ENCODE peak calls at places on chromosomes 3 and 15, in six cellular contexts. One of them, this sample, is unnamed.

GRCh38 chr3:170154569-170155143 is 26.9 kb downstream of the PHC3 start:
- DNase-seq in GM23248: no peak
- DNase-seq in HCT116: no peak
- DNase-seq in fibroblast of lung: no peak
- DNase-seq in PC-3: no peak
- DNase-seq in mammary epithelial cell: no peak
- DNase-seq in this sample: no peak

GRCh38 chr3:44669760-44670159 is 21.2 kb downstream of the ZNF35 start:
- DNase-seq in GM23248: no peak
- DNase-seq in HCT116: no peak
- DNase-seq in fibroblast of lung: no peak
- DNase-seq in PC-3: no peak
- DNase-seq in mammary epithelial cell: no peak
- DNase-seq in this sample: no peak

GRCh38 chr3:10552631-10552943 is 47.2 kb upstream of the ATP2B2 start:
- DNase-seq in GM23248: no peak
- DNase-seq in HCT116: no peak
- DNase-seq in fibroblast of lung: no peak
- DNase-seq in PC-3: no peak
- DNase-seq in mammary epithelial cell: no peak
- DNase-seq in this sample: no peak

GRCh38 chr3:86416334-86416733 is 574.6 kb downstream of the VGLL3 start:
- DNase-seq in GM23248: no peak
- DNase-seq in HCT116: no peak
- DNase-seq in fibroblast of lung: no peak
- DNase-seq in PC-3: peak; percentile 56
- DNase-seq in mammary epithelial cell: peak; percentile 55
- DNase-seq in this sample: no peak

GRCh38 chr3:49476563-49476962 is 6.5 kb downstream of the DAG1 start:
- DNase-seq in GM23248: peak; percentile 56
- DNase-seq in HCT116: no peak
- DNase-seq in fibroblast of lung: peak; percentile 18
- DNase-seq in PC-3: peak; percentile 64
- DNase-seq in mammary epithelial cell: peak; percentile 61
- DNase-seq in this sample: peak; percentile 15

GRCh38 chr3:130386604-130387263 is 41.3 kb downstream of the COL6A5 start:
- DNase-seq in GM23248: peak; percentile 36
- DNase-seq in HCT116: no peak
- DNase-seq in fibroblast of lung: peak; percentile 3
- DNase-seq in PC-3: peak; percentile 62
- DNase-seq in mammary epithelial cell: peak; percentile 59
- DNase-seq in this sample: peak; percentile 7

GRCh38 chr15:86164222-86164898 is 84.7 kb downstream of the AGBL1 start:
- DNase-seq in GM23248: no peak
- DNase-seq in HCT116: no peak
- DNase-seq in fibroblast of lung: no peak
- DNase-seq in PC-3: no peak
- DNase-seq in mammary epithelial cell: peak; percentile 14
- DNase-seq in this sample: no peak

GRCh38 chr3:94173667-94174434 is 111.0 kb downstream of the NSUN3 start:
- DNase-seq in GM23248: peak; percentile 1
- DNase-seq in HCT116: no peak
- DNase-seq in fibroblast of lung: no peak
- DNase-seq in PC-3: peak; percentile 76
- DNase-seq in mammary epithelial cell: peak; percentile 51
- DNase-seq in this sample: no peak

GRCh38 chr3:5729852-5730251 is 542.3 kb downstream of the EDEM1 start:
- DNase-seq in GM23248: no peak
- DNase-seq in HCT116: no peak
- DNase-seq in fibroblast of lung: no peak
- DNase-seq in PC-3: no peak
- DNase-seq in mammary epithelial cell: no peak
- DNase-seq in this sample: no peak

GRCh38 chr3:11910971-11911531 is 64.4 kb upstream of the TAMM41 start:
- DNase-seq in GM23248: peak; percentile 12
- DNase-seq in HCT116: no peak
- DNase-seq in fibroblast of lung: peak; percentile 8
- DNase-seq in PC-3: no peak
- DNase-seq in mammary epithelial cell: no peak
- DNase-seq in this sample: no peak

GRCh38 chr3:72892081-72892763 is 4.4 kb downstream of the GXYLT2 start:
- DNase-seq in GM23248: peak; percentile 96
- DNase-seq in HCT116: no peak
- DNase-seq in fibroblast of lung: peak; percentile 94
- DNase-seq in PC-3: peak; percentile 67
- DNase-seq in mammary epithelial cell: peak; percentile 86
- DNase-seq in this sample: peak; percentile 96

GRCh38 chr3:168024537-168024941 is 71.2 kb downstream of the GOLIM4 start:
- DNase-seq in GM23248: peak; percentile 91
- DNase-seq in HCT116: peak; percentile 82
- DNase-seq in fibroblast of lung: peak; percentile 95
- DNase-seq in PC-3: peak; percentile 82
- DNase-seq in mammary epithelial cell: peak; percentile 65
- DNase-seq in this sample: peak; percentile 88

GRCh38 chr3:187082976-187083375 is 56.3 kb downstream of the RPL39L start:
- DNase-seq in GM23248: no peak
- DNase-seq in HCT116: no peak
- DNase-seq in fibroblast of lung: no peak
- DNase-seq in PC-3: no peak
- DNase-seq in mammary epithelial cell: no peak
- DNase-seq in this sample: no peak

GRCh38 chr3:127999509-128000106 is 52.6 kb upstream of the SEC61A1 start:
- DNase-seq in GM23248: no peak
- DNase-seq in HCT116: no peak
- DNase-seq in fibroblast of lung: no peak
- DNase-seq in PC-3: no peak
- DNase-seq in mammary epithelial cell: no peak
- DNase-seq in this sample: no peak

GRCh38 chr15:28021281-28022039 is 77.7 kb downstream of the OCA2 start:
- DNase-seq in GM23248: peak; percentile 33
- DNase-seq in HCT116: peak; percentile 22
- DNase-seq in fibroblast of lung: peak; percentile 72
- DNase-seq in PC-3: peak; percentile 69
- DNase-seq in mammary epithelial cell: peak; percentile 2
- DNase-seq in this sample: peak; percentile 42

GRCh38 chr3:178778579-178778978 is 242.3 kb downstream of the KCNMB2 start:
- DNase-seq in GM23248: no peak
- DNase-seq in HCT116: no peak
- DNase-seq in fibroblast of lung: no peak
- DNase-seq in PC-3: no peak
- DNase-seq in mammary epithelial cell: no peak
- DNase-seq in this sample: no peak

GRCh38 chr3:160018959-160019358 is 30.3 kb downstream of the IL12A start:
- DNase-seq in GM23248: no peak
- DNase-seq in HCT116: no peak
- DNase-seq in fibroblast of lung: no peak
- DNase-seq in PC-3: no peak
- DNase-seq in mammary epithelial cell: no peak
- DNase-seq in this sample: no peak

GRCh38 chr3:186277268-186277909 is 84.6 kb downstream of the DGKG start:
- DNase-seq in GM23248: peak; percentile 85
- DNase-seq in HCT116: peak; percentile 40
- DNase-seq in fibroblast of lung: peak; percentile 77
- DNase-seq in PC-3: peak; percentile 56
- DNase-seq in mammary epithelial cell: peak; percentile 48
- DNase-seq in this sample: peak; percentile 76

GRCh38 chr3:46538803-46539442 is 27.2 kb downstream of the LRRC2 start:
- DNase-seq in GM23248: peak; percentile 94
- DNase-seq in HCT116: no peak
- DNase-seq in fibroblast of lung: peak; percentile 77
- DNase-seq in PC-3: peak; percentile 71
- DNase-seq in mammary epithelial cell: no peak
- DNase-seq in this sample: peak; percentile 45

GRCh38 chr3:111769965-111770364 is 89.1 kb upstream of the PHLDB2 start:
- DNase-seq in GM23248: peak; percentile 15
- DNase-seq in HCT116: no peak
- DNase-seq in fibroblast of lung: no peak
- DNase-seq in PC-3: no peak
- DNase-seq in mammary epithelial cell: no peak
- DNase-seq in this sample: no peak

GRCh38 chr3:184508938-184509337 is 52.6 kb upstream of the EPHB3 start:
- DNase-seq in GM23248: no peak
- DNase-seq in HCT116: no peak
- DNase-seq in fibroblast of lung: no peak
- DNase-seq in PC-3: no peak
- DNase-seq in mammary epithelial cell: no peak
- DNase-seq in this sample: no peak

GRCh38 chr15:70062321-70062956 is 35.3 kb downstream of the TLE3 start:
- DNase-seq in GM23248: no peak
- DNase-seq in HCT116: no peak
- DNase-seq in fibroblast of lung: peak; percentile 96
- DNase-seq in PC-3: peak; percentile 32
- DNase-seq in mammary epithelial cell: no peak
- DNase-seq in this sample: peak; percentile 17

GRCh38 chr3:126704494-126705214 is 614 bp downstream of the CHCHD6 start:
- DNase-seq in GM23248: peak; percentile 33
- DNase-seq in HCT116: no peak
- DNase-seq in fibroblast of lung: no peak
- DNase-seq in PC-3: no peak
- DNase-seq in mammary epithelial cell: peak; percentile 21
- DNase-seq in this sample: peak; percentile 25

GRCh38 chr3:144039661-144040060 is 68.0 kb downstream of the DIPK2A start:
- DNase-seq in GM23248: no peak
- DNase-seq in HCT116: no peak
- DNase-seq in fibroblast of lung: no peak
- DNase-seq in PC-3: peak; percentile 81
- DNase-seq in mammary epithelial cell: peak; percentile 44
- DNase-seq in this sample: no peak

DNA sequence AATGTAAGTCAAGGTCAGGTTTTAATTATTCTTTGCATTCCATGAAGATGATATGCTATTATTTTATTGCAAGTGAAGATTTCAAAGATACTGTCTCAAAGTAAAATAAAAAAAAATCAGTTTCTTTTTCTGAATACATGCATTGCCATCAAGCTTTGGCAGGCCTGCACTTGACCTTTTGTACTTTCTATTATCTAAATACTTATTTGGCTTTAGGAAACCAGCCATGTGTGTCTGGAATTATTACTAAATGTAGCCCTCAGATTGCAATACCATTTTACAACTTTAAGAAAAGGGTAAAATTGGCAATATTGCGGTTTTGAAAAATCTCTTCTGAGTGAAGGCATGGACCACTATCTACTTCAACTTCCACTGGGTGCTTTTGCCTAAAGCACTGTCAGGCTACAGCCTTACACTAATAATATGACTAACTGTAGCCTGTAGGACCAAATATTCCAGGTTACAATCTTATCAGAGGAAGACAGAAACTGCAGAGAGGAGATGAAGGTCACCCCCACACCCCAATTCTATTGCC is 349.4 kb upstream of the DCBLD2 start:
- DNase-seq in GM23248: peak; percentile 24
- DNase-seq in HCT116: no peak
- DNase-seq in fibroblast of lung: peak; percentile 79
- DNase-seq in PC-3: no peak
- DNase-seq in mammary epithelial cell: peak; percentile 14
- DNase-seq in this sample: peak; percentile 78
- H3K4me1 ChIP-seq in GM23248: peaks cover 64% of the 10 kb centered on the region
- H3K4me1 ChIP-seq in HCT116: no peaks in the 10 kb centered on the region
- H3K4me1 ChIP-seq in fibroblast of lung: peaks cover 10% of the 10 kb centered on the region
- H3K4me1 ChIP-seq in PC-3: peaks cover 53% of the 10 kb centered on the region
- H3K4me1 ChIP-seq in mammary epithelial cell: peaks cover 27% of the 10 kb centered on the region
- H3K4me1 ChIP-seq in this sample: peaks cover 68% of the 10 kb centered on the region

DNA sequence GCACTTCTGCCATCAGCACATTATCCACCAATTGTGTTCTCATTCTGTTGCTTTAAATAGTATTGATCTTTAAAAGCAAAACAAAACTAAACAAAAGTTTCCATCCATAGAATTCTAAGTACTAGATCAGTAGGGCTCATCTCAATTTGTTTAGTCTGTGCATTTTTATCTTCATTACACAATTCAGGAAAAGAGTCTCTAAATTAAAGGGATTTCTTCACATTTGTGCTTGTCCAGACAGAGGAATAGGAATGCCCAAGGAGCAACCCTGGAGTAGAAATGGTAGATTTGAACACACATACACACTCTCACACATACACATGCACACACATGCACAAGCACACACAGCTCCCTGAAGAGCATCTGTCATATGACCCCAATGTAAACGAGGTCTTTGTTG is 21.4 kb downstream of the LMCD1 start:
- DNase-seq in GM23248: no peak
- DNase-seq in HCT116: no peak
- DNase-seq in fibroblast of lung: no peak
- DNase-seq in PC-3: no peak
- DNase-seq in mammary epithelial cell: no peak
- DNase-seq in this sample: peak; percentile 20
- H3K9ac ChIP-seq in GM23248: no peak overlapping the region
- H3K9ac ChIP-seq in HCT116: no peak overlapping the region
- H3K9ac ChIP-seq in fibroblast of lung: no peak overlapping the region
- H3K9ac ChIP-seq in PC-3: no peak overlapping the region
- H3K9ac ChIP-seq in mammary epithelial cell: no peak overlapping the region
- H3K9ac ChIP-seq in this sample: no peak overlapping the region

DNA sequence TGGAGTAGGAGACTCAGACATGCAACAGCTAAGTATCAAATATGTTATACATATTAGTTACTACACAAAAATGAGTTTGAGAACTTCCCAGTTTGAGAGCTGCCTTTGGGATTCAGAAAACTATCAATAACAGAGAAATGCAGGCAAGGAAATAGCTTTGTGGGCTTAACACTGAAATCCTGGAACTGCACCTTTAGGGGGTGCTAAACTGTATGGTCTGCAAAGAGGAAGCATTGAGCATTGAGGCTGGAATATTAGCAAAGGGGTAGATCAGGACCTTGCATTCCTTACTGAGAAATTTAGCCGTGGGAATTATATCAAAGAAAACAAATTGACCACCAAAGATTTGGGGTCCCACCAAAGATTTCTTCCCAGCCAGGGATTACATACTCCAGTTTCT is 580.0 kb downstream of the ZNF385D start:
- DNase-seq in GM23248: peak; percentile 26
- DNase-seq in HCT116: no peak
- DNase-seq in fibroblast of lung: peak; percentile 9
- DNase-seq in PC-3: peak; percentile 36
- DNase-seq in mammary epithelial cell: peak; percentile 21
- DNase-seq in this sample: no peak
- H3K4me1 ChIP-seq in GM23248: peaks cover 13% of the 10 kb centered on the region
- H3K4me1 ChIP-seq in HCT116: no peaks in the 10 kb centered on the region
- H3K4me1 ChIP-seq in fibroblast of lung: no peaks in the 10 kb centered on the region
- H3K4me1 ChIP-seq in PC-3: no peaks in the 10 kb centered on the region
- H3K4me1 ChIP-seq in mammary epithelial cell: no peaks in the 10 kb centered on the region
- H3K4me1 ChIP-seq in this sample: peaks cover 11% of the 10 kb centered on the region

GRCh38 chr3:15495461-15496340 is 25.8 kb downstream of the COLQ start:
- DNase-seq in GM23248: no peak
- DNase-seq in HCT116: no peak
- DNase-seq in fibroblast of lung: no peak
- DNase-seq in PC-3: no peak
- DNase-seq in mammary epithelial cell: no peak
- DNase-seq in this sample: no peak

GRCh38 chr3:15493436-15493835 is 28.1 kb downstream of the COLQ start:
- DNase-seq in GM23248: no peak
- DNase-seq in HCT116: no peak
- DNase-seq in fibroblast of lung: no peak
- DNase-seq in PC-3: no peak
- DNase-seq in mammary epithelial cell: no peak
- DNase-seq in this sample: no peak

GRCh38 chr3:15498461-15499214 is 22.9 kb downstream of the COLQ start:
- DNase-seq in GM23248: peak; percentile 63
- DNase-seq in HCT116: no peak
- DNase-seq in fibroblast of lung: no peak
- DNase-seq in PC-3: no peak
- DNase-seq in mammary epithelial cell: no peak
- DNase-seq in this sample: no peak

GRCh38 chr3:15497984-15498383 is 23.5 kb downstream of the COLQ start:
- DNase-seq in GM23248: no peak
- DNase-seq in HCT116: no peak
- DNase-seq in fibroblast of lung: no peak
- DNase-seq in PC-3: no peak
- DNase-seq in mammary epithelial cell: no peak
- DNase-seq in this sample: no peak

GRCh38 chr3:15496341-15496664 is 25.2 kb downstream of the COLQ start:
- DNase-seq in GM23248: no peak
- DNase-seq in HCT116: no peak
- DNase-seq in fibroblast of lung: no peak
- DNase-seq in PC-3: no peak
- DNase-seq in mammary epithelial cell: no peak
- DNase-seq in this sample: no peak
- H3K9ac ChIP-seq in GM23248: no peak overlapping the region
- H3K9ac ChIP-seq in HCT116: no peak overlapping the region
- H3K9ac ChIP-seq in fibroblast of lung: no peak overlapping the region
- H3K9ac ChIP-seq in PC-3: no peak overlapping the region
- H3K9ac ChIP-seq in mammary epithelial cell: no peak overlapping the region
- H3K9ac ChIP-seq in this sample: no peak overlapping the region